ENCODE peak calls at places on chromosomes 13 and 19, in ten cellular contexts. Y, M, C, S, P, V, Z, H, L and N are unnamed samples.

GRCh38 chr19:8233370-8233769 is 24.2 kb downstream of the CERS4 start:
- DNase-seq in Y (no peak), M (peak; percentile 59), C (no peak), S (no peak), P (no peak), V (no peak), Z (no peak), H (no peak), L (no peak), N (peak; percentile 53)

GRCh38 chr13:42930136-42930535 is 61.9 kb downstream of the EPSTI1 start:
- DNase-seq in Y (no peak), M (no peak), C (no peak), S (no peak), P (no peak), V (no peak), Z (no peak), H (no peak), L (no peak), N (no peak)

GRCh38 chr13:64239372-64239771 is 2823.7 kb upstream of the PCDH20 start:
- DNase-seq in Y (no peak), M (peak; percentile 79), C (no peak), S (no peak), P (no peak), V (no peak), Z (peak; percentile 11), H (no peak), L (no peak), N (peak; percentile 70)

GRCh38 chr13:45781553-45782326 is 69.8 kb downstream of the SIAH3 start:
- DNase-seq in Y (no peak), M (peak; percentile 17), C (no peak), S (no peak), P (no peak), V (no peak), Z (no peak), H (no peak), L (no peak), N (no peak)

GRCh38 chr19:18428837-18429674 is 8.9 kb downstream of the ISYNA1 start:
- DNase-seq in Y (peak; percentile 87), M (peak; percentile 63), C (peak; percentile 80), S (peak; percentile 88), P (peak; percentile 59), V (peak; percentile 95), Z (no peak), H (no peak), L (peak; percentile 83), N (peak; percentile 72)

GRCh38 chr13:49116873-49117272 is 103.3 kb upstream of the MLNR start:
- DNase-seq in Y (no peak), M (no peak), C (no peak), S (no peak), P (no peak), V (no peak), Z (no peak), H (no peak), L (no peak), N (no peak)

GRCh38 chr13:46797468-46798237 is 692 bp upstream of the ESD start:
- DNase-seq in Y (no peak), M (no peak), C (no peak), S (no peak), P (no peak), V (no peak), Z (no peak), H (no peak), L (no peak), N (peak; percentile 48)

GRCh38 chr13:43994999-43995859 is 115.5 kb downstream of the LACC1 start:
- DNase-seq in Y (no peak), M (no peak), C (no peak), S (no peak), P (no peak), V (no peak), Z (no peak), H (no peak), L (no peak), N (no peak)

GRCh38 chr19:49635530-49636229 is 4.3 kb downstream of the RRAS start:
- DNase-seq in Y (no peak), M (no peak), C (no peak), S (no peak), P (no peak), V (no peak), Z (no peak), H (no peak), L (no peak), N (peak; percentile 50)

GRCh38 chr19:5693195-5694166 is 3.4 kb downstream of the RPL36 start:
- DNase-seq in Y (no peak), M (no peak), C (no peak), S (peak; percentile 39), P (no peak), V (no peak), Z (no peak), H (no peak), L (no peak), N (no peak)

GRCh38 chr13:37026778-37027177 is 26.2 kb downstream of the EXOSC8 start:
- DNase-seq in Y (no peak), M (no peak), C (no peak), S (no peak), P (no peak), V (no peak), Z (no peak), H (no peak), L (no peak), N (no peak)

GRCh38 chr19:28534740-28535351 is 678.1 kb downstream of the UQCRFS1 start:
- DNase-seq in Y (no peak), M (no peak), C (no peak), S (no peak), P (no peak), V (no peak), Z (no peak), H (no peak), L (no peak), N (no peak)

GRCh38 chr13:23770428-23770827 is 118.8 kb downstream of the MIPEP start:
- DNase-seq in Y (no peak), M (no peak), C (no peak), S (no peak), P (no peak), V (no peak), Z (no peak), H (no peak), L (no peak), N (no peak)

GRCh38 chr19:38262585-38263268 is 1.6 kb upstream of the SPINT2 start:
- DNase-seq in Y (no peak), M (no peak), C (no peak), S (no peak), P (no peak), V (no peak), Z (no peak), H (no peak), L (no peak), N (no peak)

GRCh38 chr19:22622901-22623840 is 11.0 kb upstream of the ZNF492 start:
- DNase-seq in Y (no peak), M (no peak), C (no peak), S (no peak), P (no peak), V (peak; percentile 5), Z (no peak), H (no peak), L (no peak), N (no peak)

GRCh38 chr19:49809155-49809986 is 3.7 kb downstream of the FUZ start:
- DNase-seq in Y (peak; percentile 26), M (peak; percentile 16), C (peak; percentile 60), S (peak; percentile 45), P (peak; percentile 15), V (no peak), Z (no peak), H (no peak), L (peak; percentile 40), N (no peak)

GRCh38 chr19:17706750-17707181 is 12.5 kb upstream of the MAP1S start:
- DNase-seq in Y (no peak), M (peak; percentile 30), C (no peak), S (no peak), P (no peak), V (no peak), Z (no peak), H (no peak), L (no peak), N (peak; percentile 39)

GRCh38 chr13:27794075-27794691 is 1.9 kb downstream of the GSX1 start:
- DNase-seq in Y (no peak), M (no peak), C (no peak), S (no peak), P (no peak), V (no peak), Z (no peak), H (no peak), L (no peak), N (no peak)

GRCh38 chr13:57825066-57825465 is 193.5 kb downstream of the PCDH17 start:
- DNase-seq in Y (no peak), M (no peak), C (no peak), S (no peak), P (no peak), V (no peak), Z (no peak), H (no peak), L (no peak), N (no peak)

GRCh38 chr19:7783991-7784421 is 21.0 kb downstream of the CLEC4M start:
- DNase-seq in Y (no peak), M (no peak), C (peak; percentile 25), S (no peak), P (no peak), V (no peak), Z (no peak), H (peak; percentile 60), L (no peak), N (peak; percentile 72)

GRCh38 chr19:53909471-53910169 is 542 bp downstream of the CACNG7 start:
- DNase-seq in Y (no peak), M (no peak), C (no peak), S (no peak), P (no peak), V (no peak), Z (no peak), H (no peak), L (no peak), N (no peak)

GRCh38 chr13:102863590-102863989 is 17.8 kb downstream of the ERCC5 start:
- DNase-seq in Y (no peak), M (no peak), C (no peak), S (no peak), P (no peak), V (no peak), Z (no peak), H (no peak), L (no peak), N (no peak)

GRCh38 chr13:110108348-110109139 is 198.4 kb downstream of the COL4A1 start:
- DNase-seq in Y (no peak), M (peak; percentile 78), C (peak; percentile 77), S (no peak), P (no peak), V (peak; percentile 54), Z (no peak), H (peak; percentile 41), L (no peak), N (peak; percentile 88)

GRCh38 chr13:78228940-78229339 is 310.3 kb upstream of the EDNRB start:
- DNase-seq in Y (no peak), M (peak; percentile 89), C (no peak), S (no peak), P (no peak), V (no peak), Z (no peak), H (no peak), L (no peak), N (no peak)

GRCh38 chr19:2039959-2040646 is 10.9 kb downstream of the MKNK2 start:
- DNase-seq in Y (no peak), M (no peak), C (no peak), S (no peak), P (no peak), V (no peak), Z (no peak), H (no peak), L (no peak), N (no peak)

GRCh38 chr19:55305491-55305890 is 19.6 kb downstream of the TMEM150B start:
- DNase-seq in Y (peak; percentile 31), M (no peak), C (peak; percentile 66), S (peak; percentile 54), P (no peak), V (peak; percentile 77), Z (no peak), H (no peak), L (peak; percentile 29), N (no peak)

GRCh38 chr13:98525852-98526512 is 50.9 kb downstream of the STK24 start:
- DNase-seq in Y (no peak), M (no peak), C (no peak), S (no peak), P (no peak), V (no peak), Z (no peak), H (no peak), L (no peak), N (no peak)

GRCh38 chr19:46842791-46843190 is 7.9 kb downstream of the AP2S1 start:
- DNase-seq in Y (no peak), M (no peak), C (no peak), S (no peak), P (no peak), V (no peak), Z (no peak), H (no peak), L (no peak), N (no peak)